ENCODE peak calls at places on chromosomes 6 and 20, in four cellular contexts. S, C, M and X are unnamed samples.

GRCh38 chr6:159213401-159213800 is 44.2 kb downstream of the FNDC1 start:
- DNase-seq in S (no peak), C (no peak), M (peak), X (peak)

GRCh38 chr6:548091-548490 is 108.8 kb downstream of the HUS1B start:
- DNase-seq in S (no peak), C (no peak), M (no peak), X (no peak)

GRCh38 chr6:51139841-51140462 is 321.3 kb downstream of the TFAP2B start:
- DNase-seq in S (no peak), C (no peak), M (no peak), X (no peak)

GRCh38 chr6:135535989-135536414 is 38.5 kb upstream of the AHI1 start:
- DNase-seq in S (peak), C (no peak), M (peak), X (peak)

GRCh38 chr6:51570168-51570921 is 517.1 kb downstream of the PKHD1 start:
- DNase-seq in S (peak), C (no peak), M (no peak), X (no peak)

GRCh38 chr6:22300287-22300998 is 3.6 kb upstream of the PRL start:
- DNase-seq in S (no peak), C (no peak), M (no peak), X (peak)

GRCh38 chr6:56772737-56773184 is 130.1 kb upstream of the DST start:
- DNase-seq in S (no peak), C (no peak), M (peak), X (peak)

GRCh38 chr6:6688283-6688682 is 99.8 kb downstream of the LY86 start:
- DNase-seq in S (no peak), C (no peak), M (no peak), X (no peak)

GRCh38 chr20:61310954-61311353 is 58.9 kb downstream of the CDH4 start:
- DNase-seq in S (peak), C (no peak), M (no peak), X (no peak)

GRCh38 chr20:63688234-63689045 is 8.0 kb upstream of the TNFRSF6B start:
- DNase-seq in S (no peak), C (no peak), M (no peak), X (no peak)

GRCh38 chr20:24995741-24996448 is 3.3 kb upstream of the APMAP start:
- DNase-seq in S (no peak), C (no peak), M (peak), X (peak)